ENCODE peak calls at places on chromosomes 5 and 9, in ten cellular contexts. One of them, this sample, is unnamed.

GRCh38 chr5:103407399-103407798 is 148.8 kb downstream of the MACIR start:
- DNase-seq in NCI-H2081: no peak
- DNase-seq in H54: no peak
- DNase-seq in H9: no peak
- DNase-seq in frontal cortex: no peak
- DNase-seq in cardiac muscle cell: no peak
- DNase-seq in iPS-NIHi11: no peak
- DNase-seq in HTR-8/SVneo: no peak
- DNase-seq in caudate nucleus: no peak
- DNase-seq in tibial artery: no peak
- DNase-seq in this sample: no peak

GRCh38 chr5:95219411-95219810 is 65.5 kb downstream of the MCTP1 start:
- DNase-seq in HTR-8/SVneo: no peak
- DNase-seq in iPS-NIHi11: no peak
- DNase-seq in frontal cortex: no peak
- DNase-seq in H9: no peak
- DNase-seq in caudate nucleus: no peak
- DNase-seq in tibial artery: no peak
- DNase-seq in H54: no peak
- DNase-seq in cardiac muscle cell: no peak
- DNase-seq in NCI-H2081: peak
- DNase-seq in this sample: no peak

GRCh38 chr5:45205403-45205961 is 396.7 kb downstream of the MRPS30 start:
- DNase-seq in NCI-H2081: peak
- DNase-seq in tibial artery: no peak
- DNase-seq in HTR-8/SVneo: no peak
- DNase-seq in caudate nucleus: no peak
- DNase-seq in H9: peak
- DNase-seq in iPS-NIHi11: peak
- DNase-seq in frontal cortex: no peak
- DNase-seq in cardiac muscle cell: no peak
- DNase-seq in H54: no peak
- DNase-seq in this sample: no peak

GRCh38 chr5:65172486-65173129 is 309.1 kb downstream of the ADAMTS6 start:
- DNase-seq in H9: no peak
- DNase-seq in iPS-NIHi11: no peak
- DNase-seq in NCI-H2081: no peak
- DNase-seq in HTR-8/SVneo: no peak
- DNase-seq in H54: no peak
- DNase-seq in cardiac muscle cell: no peak
- DNase-seq in frontal cortex: no peak
- DNase-seq in tibial artery: no peak
- DNase-seq in caudate nucleus: no peak
- DNase-seq in this sample: no peak

GRCh38 chr5:135215617-135215995 is 181.6 kb upstream of the PITX1 start:
- DNase-seq in NCI-H2081: no peak
- DNase-seq in tibial artery: no peak
- DNase-seq in cardiac muscle cell: no peak
- DNase-seq in frontal cortex: no peak
- DNase-seq in H54: no peak
- DNase-seq in iPS-NIHi11: no peak
- DNase-seq in HTR-8/SVneo: no peak
- DNase-seq in H9: peak
- DNase-seq in caudate nucleus: no peak
- DNase-seq in this sample: no peak

GRCh38 chr9:116340270-116340669 is 186.7 kb downstream of the PAPPA start:
- DNase-seq in caudate nucleus: no peak
- DNase-seq in NCI-H2081: no peak
- DNase-seq in H9: no peak
- DNase-seq in tibial artery: no peak
- DNase-seq in iPS-NIHi11: no peak
- DNase-seq in H54: no peak
- DNase-seq in cardiac muscle cell: no peak
- DNase-seq in frontal cortex: no peak
- DNase-seq in HTR-8/SVneo: no peak
- DNase-seq in this sample: no peak

GRCh38 chr9:136947955-136948510 is 3.0 kb downstream of the C8G start:
- DNase-seq in cardiac muscle cell: peak
- DNase-seq in NCI-H2081: no peak
- DNase-seq in iPS-NIHi11: peak
- DNase-seq in H9: peak
- DNase-seq in frontal cortex: no peak
- DNase-seq in caudate nucleus: peak
- DNase-seq in tibial artery: no peak
- DNase-seq in H54: no peak
- DNase-seq in HTR-8/SVneo: peak
- DNase-seq in this sample: no peak

GRCh38 chr5:137486707-137487106 is 12.4 kb downstream of the SPOCK1 start:
- DNase-seq in H54: no peak
- DNase-seq in caudate nucleus: no peak
- DNase-seq in frontal cortex: no peak
- DNase-seq in iPS-NIHi11: no peak
- DNase-seq in H9: no peak
- DNase-seq in HTR-8/SVneo: no peak
- DNase-seq in cardiac muscle cell: no peak
- DNase-seq in NCI-H2081: no peak
- DNase-seq in tibial artery: peak
- DNase-seq in this sample: no peak

GRCh38 chr5:27733242-27733641 is 694.9 kb upstream of the CDH9 start:
- DNase-seq in frontal cortex: no peak
- DNase-seq in NCI-H2081: no peak
- DNase-seq in cardiac muscle cell: no peak
- DNase-seq in H9: no peak
- DNase-seq in iPS-NIHi11: no peak
- DNase-seq in HTR-8/SVneo: no peak
- DNase-seq in caudate nucleus: no peak
- DNase-seq in tibial artery: no peak
- DNase-seq in H54: no peak
- DNase-seq in this sample: no peak

GRCh38 chr5:177357459-177358332 is at the start of gene RGS14:
- DNase-seq in tibial artery: no peak
- DNase-seq in H54: peak
- DNase-seq in HTR-8/SVneo: no peak
- DNase-seq in caudate nucleus: no peak
- DNase-seq in iPS-NIHi11: no peak
- DNase-seq in H9: no peak
- DNase-seq in cardiac muscle cell: no peak
- DNase-seq in NCI-H2081: peak
- DNase-seq in frontal cortex: peak
- DNase-seq in this sample: peak

GRCh38 chr5:155959082-155959481 is 367.9 kb upstream of the SGCD start:
- DNase-seq in HTR-8/SVneo: no peak
- DNase-seq in iPS-NIHi11: no peak
- DNase-seq in caudate nucleus: no peak
- DNase-seq in H9: no peak
- DNase-seq in tibial artery: no peak
- DNase-seq in frontal cortex: no peak
- DNase-seq in NCI-H2081: no peak
- DNase-seq in cardiac muscle cell: no peak
- DNase-seq in H54: no peak
- DNase-seq in this sample: no peak

GRCh38 chr5:41776435-41776834 is 93.8 kb downstream of the OXCT1 start:
- DNase-seq in frontal cortex: no peak
- DNase-seq in NCI-H2081: no peak
- DNase-seq in HTR-8/SVneo: no peak
- DNase-seq in H54: no peak
- DNase-seq in cardiac muscle cell: no peak
- DNase-seq in H9: no peak
- DNase-seq in iPS-NIHi11: no peak
- DNase-seq in caudate nucleus: no peak
- DNase-seq in tibial artery: no peak
- DNase-seq in this sample: peak

GRCh38 chr9:929719-930118 is 46.7 kb upstream of the DMRT3 start:
- DNase-seq in cardiac muscle cell: no peak
- DNase-seq in H54: no peak
- DNase-seq in caudate nucleus: no peak
- DNase-seq in HTR-8/SVneo: no peak
- DNase-seq in NCI-H2081: no peak
- DNase-seq in iPS-NIHi11: no peak
- DNase-seq in frontal cortex: no peak
- DNase-seq in tibial artery: no peak
- DNase-seq in H9: no peak
- DNase-seq in this sample: no peak

GRCh38 chr5:96726802-96727201 is 64.6 kb downstream of the CAST start:
- DNase-seq in frontal cortex: no peak
- DNase-seq in H54: no peak
- DNase-seq in HTR-8/SVneo: no peak
- DNase-seq in tibial artery: no peak
- DNase-seq in NCI-H2081: peak
- DNase-seq in cardiac muscle cell: no peak
- DNase-seq in H9: no peak
- DNase-seq in caudate nucleus: no peak
- DNase-seq in iPS-NIHi11: no peak
- DNase-seq in this sample: no peak

GRCh38 chr5:78508231-78508765 is 140.3 kb downstream of the LHFPL2 start:
- DNase-seq in iPS-NIHi11: no peak
- DNase-seq in frontal cortex: no peak
- DNase-seq in H9: no peak
- DNase-seq in caudate nucleus: no peak
- DNase-seq in tibial artery: no peak
- DNase-seq in NCI-H2081: no peak
- DNase-seq in HTR-8/SVneo: peak
- DNase-seq in H54: no peak
- DNase-seq in cardiac muscle cell: peak
- DNase-seq in this sample: no peak

GRCh38 chr9:88991066-88992030 is at the start of gene S1PR3:
- DNase-seq in NCI-H2081: no peak
- DNase-seq in H54: peak
- DNase-seq in caudate nucleus: no peak
- DNase-seq in tibial artery: peak
- DNase-seq in cardiac muscle cell: peak
- DNase-seq in frontal cortex: peak
- DNase-seq in HTR-8/SVneo: peak
- DNase-seq in H9: peak
- DNase-seq in iPS-NIHi11: peak
- DNase-seq in this sample: no peak

GRCh38 chr5:135446615-135447014 is 533 bp downstream of the DCANP1 start:
- DNase-seq in tibial artery: no peak
- DNase-seq in H9: no peak
- DNase-seq in NCI-H2081: no peak
- DNase-seq in H54: no peak
- DNase-seq in HTR-8/SVneo: no peak
- DNase-seq in iPS-NIHi11: no peak
- DNase-seq in caudate nucleus: no peak
- DNase-seq in frontal cortex: no peak
- DNase-seq in cardiac muscle cell: no peak
- DNase-seq in this sample: no peak

GRCh38 chr9:98519641-98520040 is 189.1 kb downstream of the GABBR2 start:
- DNase-seq in NCI-H2081: no peak
- DNase-seq in frontal cortex: no peak
- DNase-seq in tibial artery: no peak
- DNase-seq in H9: no peak
- DNase-seq in iPS-NIHi11: no peak
- DNase-seq in caudate nucleus: no peak
- DNase-seq in cardiac muscle cell: no peak
- DNase-seq in H54: no peak
- DNase-seq in HTR-8/SVneo: no peak
- DNase-seq in this sample: no peak

GRCh38 chr5:1930880-1931589 is 48.3 kb upstream of the IRX4 start:
- DNase-seq in tibial artery: peak
- DNase-seq in H9: peak
- DNase-seq in frontal cortex: peak
- DNase-seq in H54: no peak
- DNase-seq in NCI-H2081: no peak
- DNase-seq in iPS-NIHi11: peak
- DNase-seq in cardiac muscle cell: peak
- DNase-seq in HTR-8/SVneo: no peak
- DNase-seq in caudate nucleus: peak
- DNase-seq in this sample: no peak

This sample was measured in COLO829.